ENCODE peak calls at places on chromosomes 7 and 10, in ten cellular contexts. B is hepatocyte; K is MM.1S; C is mesendoderm; O is spleen; G is CD8-positive, alpha-beta T cell; Y is aorta; I is Peyer's patch; Q is upper lobe of right lung; L is adipocyte. U is an unnamed sample.

GRCh38 chr10:93458821-93459257 is 23.3 kb downstream of the MYOF start:
- DNase-seq in I (peak; percentile 82), K (no peak), L (peak; percentile 98), Y (peak; percentile 91), C (peak; percentile 99), O (no peak), B (peak; percentile 92), G (no peak), Q (peak; percentile 83), U (no peak)

GRCh38 chr7:14751461-14751860 is 151.1 kb downstream of the DGKB start:
- DNase-seq in I (no peak), K (no peak), Q (no peak), O (no peak), L (no peak), B (no peak), Y (no peak), G (no peak), C (no peak), U (no peak)

GRCh38 chr7:101702362-101702850 is 73.3 kb upstream of the MYL10 start:
- DNase-seq in O (no peak), K (no peak), C (peak; percentile 63), L (no peak), B (peak; percentile 78), Y (no peak), I (peak; percentile 91), Q (no peak), G (no peak), U (no peak)

GRCh38 chr10:132290631-132291030 is 17.1 kb downstream of the STK32C start:
- DNase-seq in K (no peak), C (no peak), I (no peak), L (no peak), O (peak; percentile 43), B (no peak), G (no peak), Q (no peak), Y (peak; percentile 31), U (no peak)

GRCh38 chr7:146321301-146321700 is 204.7 kb downstream of the CNTNAP2 start:
- DNase-seq in O (no peak), I (no peak), B (no peak), K (no peak), Q (no peak), Y (no peak), G (no peak), C (no peak), L (no peak), U (no peak)

GRCh38 chr10:28906011-28906411 is 228.7 kb downstream of the BAMBI start:
- DNase-seq in Y (no peak), C (no peak), B (no peak), L (no peak), G (no peak), O (no peak), Q (no peak), K (no peak), I (no peak), U (no peak)

GRCh38 chr7:94352854-94353253 is 41.8 kb upstream of the COL1A2 start:
- DNase-seq in Q (no peak), G (no peak), C (no peak), I (no peak), B (no peak), L (no peak), O (no peak), K (no peak), Y (no peak), U (no peak)

GRCh38 chr10:70381491-70382421 is 669 bp downstream of the LRRC20 start:
- DNase-seq in L (peak; percentile 71), I (peak; percentile 58), Q (peak; percentile 78), K (peak; percentile 56), Y (peak; percentile 59), B (peak; percentile 49), C (peak; percentile 46), O (peak; percentile 83), G (no peak), U (peak; percentile 53)

GRCh38 chr7:138549082-138549481 is 89.0 kb downstream of the TRIM24 start:
- DNase-seq in Y (no peak), K (no peak), O (no peak), G (no peak), I (no peak), C (no peak), B (no peak), L (no peak), Q (no peak), U (no peak)

GRCh38 chr7:138543739-138544138 is 83.7 kb downstream of the TRIM24 start:
- DNase-seq in C (no peak), O (no peak), Y (no peak), Q (no peak), K (no peak), B (no peak), G (no peak), I (no peak), L (no peak), U (no peak)

GRCh38 chr7:138546064-138546619 is 86.1 kb downstream of the TRIM24 start:
- DNase-seq in B (no peak), G (no peak), L (no peak), O (no peak), K (no peak), Q (no peak), C (no peak), Y (no peak), I (no peak), U (no peak)

GRCh38 chr7:138545123-138545522 is 85.1 kb downstream of the TRIM24 start:
- DNase-seq in Q (no peak), Y (no peak), I (no peak), K (no peak), O (no peak), G (no peak), B (no peak), L (no peak), C (no peak), U (no peak)

DNA sequence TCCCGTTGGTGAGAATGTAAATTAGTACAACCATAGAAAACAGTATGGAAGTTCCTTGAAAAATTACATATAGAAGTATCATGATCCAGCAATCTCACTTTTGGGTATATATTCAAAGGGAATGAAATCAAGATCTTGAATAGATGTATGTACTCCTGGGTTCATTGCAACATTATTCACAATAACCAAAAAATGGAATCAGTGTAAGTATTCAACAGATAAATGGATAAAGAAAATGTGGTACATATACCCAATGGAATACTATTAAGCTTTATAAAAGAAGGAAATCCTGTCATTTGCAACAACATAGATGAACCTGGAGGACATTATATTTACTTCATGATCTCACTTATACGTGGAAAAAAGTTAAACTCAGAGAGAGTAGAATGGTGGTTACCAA is 86.8 kb downstream of the TRIM24 start:
- DNase-seq in O (no peak), G (no peak), K (no peak), L (no peak), C (no peak), I (no peak), Y (no peak), Q (no peak), B (no peak), U (no peak)
- H3K36me3 ChIP-seq in O (peaks cover 26% of the 10 kb centered on the region), G (peaks cover 20% of the 10 kb centered on the region), K (peaks cover 16% of the 10 kb centered on the region), L (peaks cover 31% of the 10 kb centered on the region), C (peaks cover 6% of the 10 kb centered on the region), I (no peaks in the 10 kb centered on the region), Y (peaks cover 2% of the 10 kb centered on the region), Q (peaks cover 10% of the 10 kb centered on the region), B (no peaks in the 10 kb centered on the region), U (peaks cover 10% of the 10 kb centered on the region)

GRCh38 chr7:70707823-70708243 is 424.1 kb upstream of the GALNT17 start:
- DNase-seq in L (no peak), G (no peak), O (no peak), B (no peak), K (no peak), C (no peak), I (no peak), Q (no peak), Y (no peak), U (no peak)

GRCh38 chr7:70711441-70711840 is 420.5 kb upstream of the GALNT17 start:
- DNase-seq in B (no peak), K (no peak), Q (no peak), I (no peak), Y (no peak), O (no peak), C (no peak), L (no peak), G (no peak), U (no peak)

GRCh38 chr7:70712942-70713341 is 419.0 kb upstream of the GALNT17 start:
- DNase-seq in O (no peak), I (no peak), B (no peak), G (no peak), C (no peak), Q (no peak), Y (no peak), K (no peak), L (no peak), U (no peak)

GRCh38 chr7:70710011-70710480 is 421.9 kb upstream of the GALNT17 start:
- DNase-seq in K (no peak), Q (no peak), G (no peak), L (peak; percentile 49), O (no peak), B (peak; percentile 48), Y (no peak), I (no peak), C (peak; percentile 82), U (no peak)

GRCh38 chr7:70710651-70711050 is 421.3 kb upstream of the GALNT17 start:
- DNase-seq in I (no peak), Q (no peak), Y (no peak), L (no peak), O (no peak), K (no peak), C (no peak), B (no peak), G (no peak), U (no peak)
- H3K4me1 ChIP-seq in I (no peaks in the 10 kb centered on the region), Q (peaks cover 12% of the 10 kb centered on the region), Y (no peaks in the 10 kb centered on the region), L (peaks cover 19% of the 10 kb centered on the region), O (no peaks in the 10 kb centered on the region), K (no peaks in the 10 kb centered on the region), C (peaks cover 6% of the 10 kb centered on the region), B (peaks cover 22% of the 10 kb centered on the region), G (no peaks in the 10 kb centered on the region), U (no peaks in the 10 kb centered on the region)

DNA sequence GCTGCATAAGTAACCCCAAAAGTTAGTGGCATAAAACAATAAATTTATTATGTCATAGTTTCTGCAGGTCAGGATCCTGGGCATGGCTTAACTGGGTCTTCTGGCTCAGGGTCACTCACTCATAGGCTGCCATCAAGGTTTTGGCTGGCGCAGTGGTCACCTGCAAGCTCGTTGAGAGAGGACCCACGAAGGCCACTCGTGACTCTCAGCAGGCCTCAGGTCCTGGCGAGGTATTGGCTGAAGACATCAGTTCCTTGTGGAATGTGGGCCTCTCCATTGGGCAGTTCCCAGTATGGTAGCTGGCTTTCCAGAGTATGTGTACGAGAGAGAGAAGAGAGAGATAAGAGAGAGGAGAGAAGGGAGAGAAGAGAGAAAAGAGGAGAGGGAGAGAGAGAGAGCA is 138.3 kb upstream of the KLF14 start:
- DNase-seq in B (no peak), C (no peak), K (no peak), O (no peak), G (no peak), L (no peak), Y (no peak), I (no peak), Q (no peak), U (no peak)
- H3K36me3 ChIP-seq in B (no peaks in the 10 kb centered on the region), C (no peaks in the 10 kb centered on the region), K (no peaks in the 10 kb centered on the region), O (peaks cover 8% of the 10 kb centered on the region), G (peaks cover 5% of the 10 kb centered on the region), L (peaks cover 70% of the 10 kb centered on the region), Y (peaks cover 6% of the 10 kb centered on the region), I (no peaks in the 10 kb centered on the region), Q (peaks cover 90% of the 10 kb centered on the region), U (peaks cover 41% of the 10 kb centered on the region)

DNA sequence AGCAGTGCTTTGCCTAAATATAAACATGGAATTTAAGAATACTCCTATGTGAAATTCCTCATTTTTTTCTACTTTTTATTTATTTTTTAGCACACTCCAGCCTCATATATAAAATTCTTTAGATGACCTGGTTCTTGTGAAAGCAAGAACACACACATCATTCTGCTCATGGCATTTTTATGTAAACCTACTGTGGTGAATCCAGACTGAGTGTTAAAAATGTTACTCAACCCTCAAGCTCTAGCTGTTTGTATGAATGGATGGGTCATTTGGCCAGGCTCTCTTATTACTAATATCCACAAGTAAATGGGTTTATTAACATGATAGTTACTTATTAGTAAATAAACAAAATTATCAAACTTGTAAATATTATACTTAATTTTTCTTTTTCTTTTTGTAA is 551.7 kb upstream of the LRRN3 start:
- DNase-seq in C (no peak), B (peak; percentile 0), L (peak; percentile 22), G (no peak), I (no peak), O (no peak), Y (no peak), Q (no peak), K (no peak), U (no peak)
- H3K4me1 ChIP-seq in C (no peaks in the 10 kb centered on the region), B (peaks cover 4% of the 10 kb centered on the region), L (peaks cover 8% of the 10 kb centered on the region), G (no peaks in the 10 kb centered on the region), I (no peaks in the 10 kb centered on the region), O (no peaks in the 10 kb centered on the region), Y (no peaks in the 10 kb centered on the region), Q (no peaks in the 10 kb centered on the region), K (no peaks in the 10 kb centered on the region), U (no peaks in the 10 kb centered on the region)

U was measured in naive thymus-derived CD4-positive, alpha-beta T cell.